ENCODE peak calls at places on chromosomes 5 and 9, in six cellular contexts. One of them, this sample, is unnamed.

GRCh38 chr9:76901801-76902200 is 4.1 kb downstream of the PRUNE2 start:
- DNase-seq in H7: no peak
- DNase-seq in activated T-cell treated with anti-CD3 and anti-CD28 coated beads, Interleukin-2, amount 50 U/mL, for 72 hours: no peak
- DNase-seq in Ammon's horn: no peak
- DNase-seq in tibial artery: no peak
- DNase-seq in AG08396: no peak
- DNase-seq in this sample: no peak

GRCh38 chr5:54115768-54116403 is 194.5 kb downstream of the ARL15 start:
- DNase-seq in activated T-cell treated with anti-CD3 and anti-CD28 coated beads, Interleukin-2, amount 50 U/mL, for 72 hours: no peak
- DNase-seq in AG08396: peak
- DNase-seq in H7: no peak
- DNase-seq in Ammon's horn: no peak
- DNase-seq in tibial artery: no peak
- DNase-seq in this sample: no peak

GRCh38 chr5:34410411-34411139 is 245.6 kb upstream of the RAI14 start:
- DNase-seq in tibial artery: no peak
- DNase-seq in AG08396: no peak
- DNase-seq in Ammon's horn: no peak
- DNase-seq in H7: no peak
- DNase-seq in activated T-cell treated with anti-CD3 and anti-CD28 coated beads, Interleukin-2, amount 50 U/mL, for 72 hours: no peak
- DNase-seq in this sample: no peak

GRCh38 chr5:144187699-144188294 is 17.1 kb downstream of the KCTD16 start:
- DNase-seq in AG08396: peak
- DNase-seq in tibial artery: no peak
- DNase-seq in Ammon's horn: no peak
- DNase-seq in activated T-cell treated with anti-CD3 and anti-CD28 coated beads, Interleukin-2, amount 50 U/mL, for 72 hours: peak
- DNase-seq in H7: no peak
- DNase-seq in this sample: peak

GRCh38 chr5:124276166-124276565 is 470.3 kb downstream of the ZNF608 start:
- DNase-seq in tibial artery: no peak
- DNase-seq in Ammon's horn: no peak
- DNase-seq in AG08396: no peak
- DNase-seq in H7: no peak
- DNase-seq in activated T-cell treated with anti-CD3 and anti-CD28 coated beads, Interleukin-2, amount 50 U/mL, for 72 hours: no peak
- DNase-seq in this sample: no peak

GRCh38 chr5:5419291-5420210 is 2.9 kb upstream of the ICE1 start:
- DNase-seq in H7: peak
- DNase-seq in tibial artery: no peak
- DNase-seq in activated T-cell treated with anti-CD3 and anti-CD28 coated beads, Interleukin-2, amount 50 U/mL, for 72 hours: no peak
- DNase-seq in AG08396: peak
- DNase-seq in Ammon's horn: peak
- DNase-seq in this sample: peak

GRCh38 chr5:172173771-172174170 is 14.3 kb downstream of the STK10 start:
- DNase-seq in Ammon's horn: no peak
- DNase-seq in activated T-cell treated with anti-CD3 and anti-CD28 coated beads, Interleukin-2, amount 50 U/mL, for 72 hours: peak
- DNase-seq in AG08396: no peak
- DNase-seq in tibial artery: no peak
- DNase-seq in H7: no peak
- DNase-seq in this sample: no peak

GRCh38 chr9:124869466-124869985 is 7.6 kb downstream of the ARPC5L start:
- DNase-seq in AG08396: peak
- DNase-seq in H7: peak
- DNase-seq in Ammon's horn: no peak
- DNase-seq in tibial artery: peak
- DNase-seq in activated T-cell treated with anti-CD3 and anti-CD28 coated beads, Interleukin-2, amount 50 U/mL, for 72 hours: no peak
- DNase-seq in this sample: no peak

GRCh38 chr5:40486437-40487270 is 193.1 kb upstream of the PTGER4 start:
- DNase-seq in H7: no peak
- DNase-seq in AG08396: no peak
- DNase-seq in Ammon's horn: peak
- DNase-seq in activated T-cell treated with anti-CD3 and anti-CD28 coated beads, Interleukin-2, amount 50 U/mL, for 72 hours: peak
- DNase-seq in tibial artery: no peak
- DNase-seq in this sample: no peak

GRCh38 chr5:132425009-132425937 is 55.8 kb downstream of the SLC22A5 start:
- DNase-seq in tibial artery: no peak
- DNase-seq in activated T-cell treated with anti-CD3 and anti-CD28 coated beads, Interleukin-2, amount 50 U/mL, for 72 hours: peak
- DNase-seq in Ammon's horn: no peak
- DNase-seq in AG08396: peak
- DNase-seq in H7: peak
- DNase-seq in this sample: no peak

GRCh38 chr5:34474573-34475021 is 181.5 kb upstream of the RAI14 start:
- DNase-seq in Ammon's horn: peak
- DNase-seq in H7: peak
- DNase-seq in AG08396: peak
- DNase-seq in tibial artery: no peak
- DNase-seq in activated T-cell treated with anti-CD3 and anti-CD28 coated beads, Interleukin-2, amount 50 U/mL, for 72 hours: peak
- DNase-seq in this sample: peak

GRCh38 chr5:52987711-52988329 is 1.3 kb upstream of the ITGA2 start:
- DNase-seq in Ammon's horn: no peak
- DNase-seq in H7: no peak
- DNase-seq in tibial artery: no peak
- DNase-seq in activated T-cell treated with anti-CD3 and anti-CD28 coated beads, Interleukin-2, amount 50 U/mL, for 72 hours: no peak
- DNase-seq in AG08396: no peak
- DNase-seq in this sample: peak

GRCh38 chr5:172299916-172300439 is 16.4 kb upstream of the UBTD2 start:
- DNase-seq in activated T-cell treated with anti-CD3 and anti-CD28 coated beads, Interleukin-2, amount 50 U/mL, for 72 hours: no peak
- DNase-seq in Ammon's horn: no peak
- DNase-seq in AG08396: no peak
- DNase-seq in tibial artery: no peak
- DNase-seq in H7: no peak
- DNase-seq in this sample: no peak

GRCh38 chr9:99855467-99856176 is 33.9 kb downstream of the NR4A3 start:
- DNase-seq in AG08396: no peak
- DNase-seq in tibial artery: no peak
- DNase-seq in H7: peak
- DNase-seq in activated T-cell treated with anti-CD3 and anti-CD28 coated beads, Interleukin-2, amount 50 U/mL, for 72 hours: no peak
- DNase-seq in Ammon's horn: no peak
- DNase-seq in this sample: no peak

GRCh38 chr5:98638701-98639100 is 134.8 kb upstream of the RGMB start:
- DNase-seq in AG08396: peak
- DNase-seq in Ammon's horn: no peak
- DNase-seq in activated T-cell treated with anti-CD3 and anti-CD28 coated beads, Interleukin-2, amount 50 U/mL, for 72 hours: no peak
- DNase-seq in H7: no peak
- DNase-seq in tibial artery: no peak
- DNase-seq in this sample: no peak

GRCh38 chr5:87827561-87827960 is 414.8 kb upstream of the CCNH start:
- DNase-seq in tibial artery: no peak
- DNase-seq in H7: no peak
- DNase-seq in Ammon's horn: no peak
- DNase-seq in AG08396: no peak
- DNase-seq in activated T-cell treated with anti-CD3 and anti-CD28 coated beads, Interleukin-2, amount 50 U/mL, for 72 hours: no peak
- DNase-seq in this sample: no peak

GRCh38 chr5:96254980-96255681 is 177.9 kb downstream of the PCSK1 start:
- DNase-seq in tibial artery: no peak
- DNase-seq in Ammon's horn: no peak
- DNase-seq in activated T-cell treated with anti-CD3 and anti-CD28 coated beads, Interleukin-2, amount 50 U/mL, for 72 hours: no peak
- DNase-seq in AG08396: peak
- DNase-seq in H7: no peak
- DNase-seq in this sample: no peak

GRCh38 chr5:172841258-172841657 is 7.2 kb downstream of the ERGIC1 start:
- DNase-seq in tibial artery: no peak
- DNase-seq in Ammon's horn: no peak
- DNase-seq in activated T-cell treated with anti-CD3 and anti-CD28 coated beads, Interleukin-2, amount 50 U/mL, for 72 hours: no peak
- DNase-seq in AG08396: no peak
- DNase-seq in H7: no peak
- DNase-seq in this sample: no peak

GRCh38 chr9:130422546-130422945 is 22.2 kb upstream of the ASS1 start:
- DNase-seq in activated T-cell treated with anti-CD3 and anti-CD28 coated beads, Interleukin-2, amount 50 U/mL, for 72 hours: no peak
- DNase-seq in H7: no peak
- DNase-seq in tibial artery: no peak
- DNase-seq in Ammon's horn: no peak
- DNase-seq in AG08396: no peak
- DNase-seq in this sample: no peak

GRCh38 chr9:115591584-115591984 is 473.6 kb upstream of the TNC start:
- DNase-seq in activated T-cell treated with anti-CD3 and anti-CD28 coated beads, Interleukin-2, amount 50 U/mL, for 72 hours: no peak
- DNase-seq in Ammon's horn: peak
- DNase-seq in tibial artery: peak
- DNase-seq in AG08396: peak
- DNase-seq in H7: peak
- DNase-seq in this sample: peak

GRCh38 chr5:54325610-54326311 is 15.4 kb upstream of the ARL15 start:
- DNase-seq in Ammon's horn: no peak
- DNase-seq in AG08396: no peak
- DNase-seq in H7: no peak
- DNase-seq in tibial artery: no peak
- DNase-seq in activated T-cell treated with anti-CD3 and anti-CD28 coated beads, Interleukin-2, amount 50 U/mL, for 72 hours: no peak
- DNase-seq in this sample: no peak

GRCh38 chr5:42301349-42301748 is 121.9 kb upstream of the GHR start:
- DNase-seq in H7: no peak
- DNase-seq in Ammon's horn: no peak
- DNase-seq in AG08396: no peak
- DNase-seq in tibial artery: no peak
- DNase-seq in activated T-cell treated with anti-CD3 and anti-CD28 coated beads, Interleukin-2, amount 50 U/mL, for 72 hours: no peak
- DNase-seq in this sample: no peak

GRCh38 chr5:169647566-169647965 is 10.5 kb downstream of the DOCK2 start:
- DNase-seq in AG08396: no peak
- DNase-seq in Ammon's horn: peak
- DNase-seq in tibial artery: no peak
- DNase-seq in activated T-cell treated with anti-CD3 and anti-CD28 coated beads, Interleukin-2, amount 50 U/mL, for 72 hours: no peak
- DNase-seq in H7: no peak
- DNase-seq in this sample: no peak

GRCh38 chr5:179868541-179868940 is 9.9 kb upstream of the MRNIP start:
- DNase-seq in Ammon's horn: no peak
- DNase-seq in activated T-cell treated with anti-CD3 and anti-CD28 coated beads, Interleukin-2, amount 50 U/mL, for 72 hours: no peak
- DNase-seq in AG08396: no peak
- DNase-seq in tibial artery: no peak
- DNase-seq in H7: peak
- DNase-seq in this sample: no peak

GRCh38 chr9:30967484-30967883 is 1417.0 kb upstream of the ACO1 start:
- DNase-seq in tibial artery: no peak
- DNase-seq in AG08396: no peak
- DNase-seq in Ammon's horn: peak
- DNase-seq in H7: no peak
- DNase-seq in activated T-cell treated with anti-CD3 and anti-CD28 coated beads, Interleukin-2, amount 50 U/mL, for 72 hours: no peak
- DNase-seq in this sample: no peak

GRCh38 chr5:40399349-40399748 is 280.4 kb upstream of the PTGER4 start:
- DNase-seq in activated T-cell treated with anti-CD3 and anti-CD28 coated beads, Interleukin-2, amount 50 U/mL, for 72 hours: no peak
- DNase-seq in H7: no peak
- DNase-seq in AG08396: peak
- DNase-seq in Ammon's horn: no peak
- DNase-seq in tibial artery: no peak
- DNase-seq in this sample: no peak

GRCh38 chr9:107137495-107138202 is 145.4 kb upstream of the RAD23B start:
- DNase-seq in Ammon's horn: no peak
- DNase-seq in AG08396: peak
- DNase-seq in tibial artery: no peak
- DNase-seq in activated T-cell treated with anti-CD3 and anti-CD28 coated beads, Interleukin-2, amount 50 U/mL, for 72 hours: no peak
- DNase-seq in H7: peak
- DNase-seq in this sample: peak

GRCh38 chr5:141615991-141616715 is 2.6 kb downstream of the DIAPH1 start:
- DNase-seq in AG08396: no peak
- DNase-seq in Ammon's horn: no peak
- DNase-seq in H7: no peak
- DNase-seq in tibial artery: no peak
- DNase-seq in activated T-cell treated with anti-CD3 and anti-CD28 coated beads, Interleukin-2, amount 50 U/mL, for 72 hours: no peak
- DNase-seq in this sample: no peak

GRCh38 chr5:34900660-34901059 is 14.6 kb downstream of the RAD1 start:
- DNase-seq in activated T-cell treated with anti-CD3 and anti-CD28 coated beads, Interleukin-2, amount 50 U/mL, for 72 hours: no peak
- DNase-seq in AG08396: no peak
- DNase-seq in H7: no peak
- DNase-seq in Ammon's horn: no peak
- DNase-seq in tibial artery: no peak
- DNase-seq in this sample: no peak

GRCh38 chr9:91086657-91087563 is 274.8 kb downstream of the AUH start:
- DNase-seq in Ammon's horn: no peak
- DNase-seq in tibial artery: no peak
- DNase-seq in activated T-cell treated with anti-CD3 and anti-CD28 coated beads, Interleukin-2, amount 50 U/mL, for 72 hours: no peak
- DNase-seq in AG08396: no peak
- DNase-seq in H7: no peak
- DNase-seq in this sample: no peak

GRCh38 chr9:33153666-33154065 is 13.5 kb downstream of the B4GALT1 start:
- DNase-seq in AG08396: no peak
- DNase-seq in H7: no peak
- DNase-seq in tibial artery: no peak
- DNase-seq in Ammon's horn: no peak
- DNase-seq in activated T-cell treated with anti-CD3 and anti-CD28 coated beads, Interleukin-2, amount 50 U/mL, for 72 hours: no peak
- DNase-seq in this sample: no peak

GRCh38 chr5:133761606-133762005 is 149.3 kb upstream of the FSTL4 start:
- DNase-seq in activated T-cell treated with anti-CD3 and anti-CD28 coated beads, Interleukin-2, amount 50 U/mL, for 72 hours: no peak
- DNase-seq in H7: no peak
- DNase-seq in AG08396: no peak
- DNase-seq in tibial artery: no peak
- DNase-seq in Ammon's horn: no peak
- DNase-seq in this sample: no peak

This sample was measured in HepG2.